ENCODE peak calls at places on chromosomes 13 and 19, in eight cellular contexts. One of them, this sample, is unnamed.

GRCh38 chr19:46995492-46995891 is 24.1 kb upstream of the NPAS1 start:
- DNase-seq in vagina: no peak
- DNase-seq in thoracic aorta: no peak
- DNase-seq in transverse colon: no peak
- DNase-seq in left ventricle myocardium inferior: no peak
- DNase-seq in aorta: no peak
- DNase-seq in IMR-90: no peak
- DNase-seq in mucosa of descending colon: no peak
- DNase-seq in this sample: no peak

GRCh38 chr13:30112602-30113435 is 194.5 kb downstream of the KATNAL1 start:
- DNase-seq in vagina: no peak
- DNase-seq in thoracic aorta: no peak
- DNase-seq in transverse colon: peak; percentile 89
- DNase-seq in left ventricle myocardium inferior: peak; percentile 69
- DNase-seq in aorta: peak; percentile 89
- DNase-seq in IMR-90: peak; percentile 85
- DNase-seq in mucosa of descending colon: peak; percentile 89
- DNase-seq in this sample: peak; percentile 58

GRCh38 chr13:35723820-35724219 is 247.3 kb upstream of the MAB21L1 start:
- DNase-seq in vagina: no peak
- DNase-seq in thoracic aorta: no peak
- DNase-seq in transverse colon: no peak
- DNase-seq in left ventricle myocardium inferior: peak; percentile 47
- DNase-seq in aorta: no peak
- DNase-seq in IMR-90: peak; percentile 34
- DNase-seq in mucosa of descending colon: no peak
- DNase-seq in this sample: peak; percentile 25

GRCh38 chr19:56119585-56119978 is 1.5 kb downstream of the ZNF787 start:
- DNase-seq in vagina: no peak
- DNase-seq in thoracic aorta: no peak
- DNase-seq in transverse colon: peak; percentile 70
- DNase-seq in left ventricle myocardium inferior: no peak
- DNase-seq in aorta: no peak
- DNase-seq in IMR-90: peak; percentile 44
- DNase-seq in mucosa of descending colon: peak; percentile 79
- DNase-seq in this sample: no peak

GRCh38 chr13:46132109-46132508 is 27.3 kb upstream of the CPB2 start:
- DNase-seq in vagina: no peak
- DNase-seq in thoracic aorta: no peak
- DNase-seq in transverse colon: no peak
- DNase-seq in left ventricle myocardium inferior: no peak
- DNase-seq in aorta: no peak
- DNase-seq in IMR-90: no peak
- DNase-seq in mucosa of descending colon: no peak
- DNase-seq in this sample: no peak

GRCh38 chr13:98869408-98870090 is 108.3 kb downstream of the DOCK9 start:
- DNase-seq in vagina: no peak
- DNase-seq in thoracic aorta: no peak
- DNase-seq in transverse colon: no peak
- DNase-seq in left ventricle myocardium inferior: peak; percentile 28
- DNase-seq in aorta: no peak
- DNase-seq in IMR-90: no peak
- DNase-seq in mucosa of descending colon: no peak
- DNase-seq in this sample: no peak

GRCh38 chr13:31538067-31539042 is 201.0 kb upstream of the RXFP2 start:
- DNase-seq in vagina: no peak
- DNase-seq in thoracic aorta: no peak
- DNase-seq in transverse colon: peak; percentile 13
- DNase-seq in left ventricle myocardium inferior: no peak
- DNase-seq in aorta: no peak
- DNase-seq in IMR-90: peak; percentile 45
- DNase-seq in mucosa of descending colon: peak; percentile 18
- DNase-seq in this sample: no peak

GRCh38 chr13:28258401-28258800 is 120.1 kb downstream of the PAN3 start:
- DNase-seq in vagina: no peak
- DNase-seq in thoracic aorta: no peak
- DNase-seq in transverse colon: no peak
- DNase-seq in left ventricle myocardium inferior: no peak
- DNase-seq in aorta: no peak
- DNase-seq in IMR-90: no peak
- DNase-seq in mucosa of descending colon: no peak
- DNase-seq in this sample: no peak

GRCh38 chr19:46529622-46530451 is 34.2 kb upstream of the PNMA8B start:
- DNase-seq in vagina: no peak
- DNase-seq in thoracic aorta: no peak
- DNase-seq in transverse colon: peak; percentile 70
- DNase-seq in left ventricle myocardium inferior: peak; percentile 61
- DNase-seq in aorta: peak; percentile 89
- DNase-seq in IMR-90: peak; percentile 54
- DNase-seq in mucosa of descending colon: peak; percentile 79
- DNase-seq in this sample: peak; percentile 47

GRCh38 chr13:21076265-21076653 is 14.9 kb upstream of the LATS2 start:
- DNase-seq in vagina: no peak
- DNase-seq in thoracic aorta: no peak
- DNase-seq in transverse colon: no peak
- DNase-seq in left ventricle myocardium inferior: no peak
- DNase-seq in aorta: no peak
- DNase-seq in IMR-90: no peak
- DNase-seq in mucosa of descending colon: no peak
- DNase-seq in this sample: no peak

GRCh38 chr19:40744554-40745401 is 5.5 kb downstream of the ACTMAP start:
- DNase-seq in vagina: no peak
- DNase-seq in thoracic aorta: no peak
- DNase-seq in transverse colon: no peak
- DNase-seq in left ventricle myocardium inferior: no peak
- DNase-seq in aorta: no peak
- DNase-seq in IMR-90: no peak
- DNase-seq in mucosa of descending colon: no peak
- DNase-seq in this sample: no peak

GRCh38 chr19:16834747-16835146 is 5.5 kb downstream of the SIN3B start:
- DNase-seq in vagina: no peak
- DNase-seq in thoracic aorta: no peak
- DNase-seq in transverse colon: no peak
- DNase-seq in left ventricle myocardium inferior: no peak
- DNase-seq in aorta: no peak
- DNase-seq in IMR-90: peak; percentile 28
- DNase-seq in mucosa of descending colon: no peak
- DNase-seq in this sample: no peak

GRCh38 chr19:50972795-50973376 is 3.5 kb upstream of the KLK6 start:
- DNase-seq in vagina: no peak
- DNase-seq in thoracic aorta: no peak
- DNase-seq in transverse colon: no peak
- DNase-seq in left ventricle myocardium inferior: no peak
- DNase-seq in aorta: no peak
- DNase-seq in IMR-90: no peak
- DNase-seq in mucosa of descending colon: no peak
- DNase-seq in this sample: no peak

GRCh38 chr13:95833126-95833525 is 156.2 kb downstream of the DNAJC3 start:
- DNase-seq in vagina: no peak
- DNase-seq in thoracic aorta: no peak
- DNase-seq in transverse colon: no peak
- DNase-seq in left ventricle myocardium inferior: no peak
- DNase-seq in aorta: no peak
- DNase-seq in IMR-90: no peak
- DNase-seq in mucosa of descending colon: no peak
- DNase-seq in this sample: no peak

GRCh38 chr19:6086081-6086858 is 24.0 kb downstream of the RFX2 start:
- DNase-seq in vagina: no peak
- DNase-seq in thoracic aorta: no peak
- DNase-seq in transverse colon: no peak
- DNase-seq in left ventricle myocardium inferior: no peak
- DNase-seq in aorta: no peak
- DNase-seq in IMR-90: peak; percentile 71
- DNase-seq in mucosa of descending colon: no peak
- DNase-seq in this sample: no peak

DNA sequence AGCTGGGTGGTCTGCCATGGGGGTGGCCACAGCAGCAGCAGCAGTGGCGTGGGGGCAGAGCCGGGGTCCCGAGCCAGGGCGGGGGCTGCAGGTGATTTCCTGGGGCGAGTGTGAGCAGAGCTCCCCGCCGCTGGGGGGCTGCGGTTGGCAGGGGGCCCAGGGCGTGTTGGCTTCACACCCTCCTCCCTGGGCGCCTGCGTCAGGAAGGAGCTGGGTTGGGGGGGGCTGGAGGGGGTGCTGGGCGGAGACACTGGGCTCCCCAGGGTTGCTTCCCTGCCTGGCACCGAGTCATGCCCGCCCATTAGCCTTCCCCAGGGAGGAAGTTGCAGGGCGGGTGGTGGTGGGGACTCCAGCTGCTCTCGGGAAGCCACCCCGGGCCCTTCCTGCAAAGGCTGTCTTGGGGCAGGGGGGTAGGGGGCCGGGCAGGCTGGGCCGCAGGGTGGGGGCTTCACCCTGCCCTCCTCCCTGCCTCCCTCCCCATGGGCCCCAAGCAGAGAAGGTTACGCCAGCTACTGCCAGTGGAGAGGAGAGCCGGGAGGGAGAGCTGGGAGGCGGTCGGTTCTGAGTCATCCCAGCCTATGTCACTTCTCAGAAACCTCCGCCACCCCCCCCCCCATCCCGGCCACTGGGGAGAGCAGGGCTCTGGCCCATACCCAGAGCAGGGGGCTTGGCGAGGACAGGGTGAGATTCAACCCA is 4.6 kb downstream of the MIDN start:
- DNase-seq in vagina: no peak
- DNase-seq in thoracic aorta: peak; percentile 84
- DNase-seq in transverse colon: peak; percentile 91
- DNase-seq in left ventricle myocardium inferior: peak; percentile 91
- DNase-seq in aorta: peak; percentile 97
- DNase-seq in IMR-90: peak; percentile 97
- DNase-seq in mucosa of descending colon: peak; percentile 91
- DNase-seq in this sample: peak; percentile 89
- H3K4me1 ChIP-seq in vagina: peaks cover 62% of the 10 kb centered on the region
- H3K4me1 ChIP-seq in thoracic aorta: peaks cover 29% of the 10 kb centered on the region
- H3K4me1 ChIP-seq in transverse colon: peaks cover 67% of the 10 kb centered on the region
- H3K4me1 ChIP-seq in left ventricle myocardium inferior: peaks cover 85% of the 10 kb centered on the region
- H3K4me1 ChIP-seq in aorta: no peaks in the 10 kb centered on the region
- H3K4me1 ChIP-seq in IMR-90: peaks cover 35% of the 10 kb centered on the region
- H3K4me1 ChIP-seq in mucosa of descending colon: peaks cover 54% of the 10 kb centered on the region
- H3K4me1 ChIP-seq in this sample: peaks cover 41% of the 10 kb centered on the region

DNA sequence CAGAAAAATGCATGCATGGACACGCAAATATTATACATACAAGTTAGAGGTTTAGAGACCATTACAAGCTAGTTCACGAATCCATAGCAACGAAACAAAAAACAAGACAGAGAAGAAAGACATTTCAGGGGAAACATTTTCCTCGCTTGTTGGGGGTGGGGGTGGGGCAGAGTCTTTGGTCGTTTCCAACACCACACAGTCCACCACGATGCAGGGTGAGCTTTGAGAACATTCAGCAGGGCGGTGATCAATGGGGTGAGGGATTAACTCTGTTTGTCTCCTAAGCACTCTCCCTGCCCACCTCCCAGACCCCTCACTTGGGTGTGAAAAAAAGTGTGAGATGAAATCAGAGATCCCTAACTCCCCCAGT is 631 bp downstream of the OXGR1 start:
- DNase-seq in vagina: no peak
- DNase-seq in thoracic aorta: no peak
- DNase-seq in transverse colon: no peak
- DNase-seq in left ventricle myocardium inferior: no peak
- DNase-seq in aorta: no peak
- DNase-seq in IMR-90: no peak
- DNase-seq in mucosa of descending colon: no peak
- DNase-seq in this sample: no peak
- H3K4me3 ChIP-seq in vagina: peak overlapping the region; percentile 50
- H3K4me3 ChIP-seq in thoracic aorta: peak overlapping the region; percentile 65
- H3K4me3 ChIP-seq in transverse colon: peak overlapping the region; percentile 57
- H3K4me3 ChIP-seq in left ventricle myocardium inferior: peak overlapping the region; percentile 62
- H3K4me3 ChIP-seq in aorta: peak overlapping the region; percentile 1
- H3K4me3 ChIP-seq in IMR-90: peak overlapping the region; percentile 24
- H3K4me3 ChIP-seq in mucosa of descending colon: no peak overlapping the region
- H3K4me3 ChIP-seq in this sample: peak overlapping the region; percentile 57

GRCh38 chr13:26062853-26063444 is 11.1 kb upstream of the SHISA2 start:
- DNase-seq in vagina: no peak
- DNase-seq in thoracic aorta: no peak
- DNase-seq in transverse colon: peak; percentile 15
- DNase-seq in left ventricle myocardium inferior: no peak
- DNase-seq in aorta: no peak
- DNase-seq in IMR-90: peak; percentile 33
- DNase-seq in mucosa of descending colon: no peak
- DNase-seq in this sample: no peak
- H3K4me1 ChIP-seq in vagina: no peaks in the 10 kb centered on the region
- H3K4me1 ChIP-seq in thoracic aorta: no peaks in the 10 kb centered on the region
- H3K4me1 ChIP-seq in transverse colon: no peaks in the 10 kb centered on the region
- H3K4me1 ChIP-seq in left ventricle myocardium inferior: no peaks in the 10 kb centered on the region
- H3K4me1 ChIP-seq in aorta: no peaks in the 10 kb centered on the region
- H3K4me1 ChIP-seq in IMR-90: no peaks in the 10 kb centered on the region
- H3K4me1 ChIP-seq in mucosa of descending colon: no peaks in the 10 kb centered on the region
- H3K4me1 ChIP-seq in this sample: no peaks in the 10 kb centered on the region

DNA sequence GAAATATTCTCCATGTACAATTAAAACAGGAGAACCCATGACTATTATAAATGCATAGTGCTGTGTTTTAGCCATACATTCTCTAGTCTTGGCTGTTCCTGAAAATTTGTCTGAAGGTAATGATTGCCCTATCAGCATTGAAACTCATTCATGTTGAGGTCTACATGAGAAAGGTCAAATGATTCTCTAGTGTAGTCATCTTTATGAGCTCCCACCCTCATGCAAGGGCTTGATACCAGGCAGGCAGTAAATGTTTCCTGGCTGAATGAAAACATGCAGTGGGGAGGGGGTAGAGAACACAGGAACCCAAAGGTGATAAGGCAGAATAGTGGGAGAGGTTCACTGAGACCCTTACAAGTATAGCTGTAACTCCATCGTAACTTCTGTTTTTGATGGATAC is 424.3 kb downstream of the COG6 start:
- DNase-seq in vagina: no peak
- DNase-seq in thoracic aorta: no peak
- DNase-seq in transverse colon: no peak
- DNase-seq in left ventricle myocardium inferior: no peak
- DNase-seq in aorta: no peak
- DNase-seq in IMR-90: no peak
- DNase-seq in mucosa of descending colon: no peak
- DNase-seq in this sample: no peak
- H3K4me3 ChIP-seq in vagina: no peak overlapping the region
- H3K4me3 ChIP-seq in thoracic aorta: no peak overlapping the region
- H3K4me3 ChIP-seq in transverse colon: no peak overlapping the region
- H3K4me3 ChIP-seq in left ventricle myocardium inferior: no peak overlapping the region
- H3K4me3 ChIP-seq in aorta: no peak overlapping the region
- H3K4me3 ChIP-seq in IMR-90: no peak overlapping the region
- H3K4me3 ChIP-seq in mucosa of descending colon: no peak overlapping the region
- H3K4me3 ChIP-seq in this sample: no peak overlapping the region